ENCODE peak calls at places on chromosomes 12 and 14, in four cellular contexts. One of them, this sample, is unnamed.

GRCh38 chr12:1932264-1932777 is 13.9 kb upstream of the CACNA2D4 start:
- DNase-seq in GM12878: no peak
- DNase-seq in K562: no peak
- DNase-seq in HepG2: no peak
- DNase-seq in this sample: no peak

GRCh38 chr12:111673503-111673902 is 12.3 kb downstream of the BRAP start:
- DNase-seq in GM12878: no peak
- DNase-seq in K562: peak
- DNase-seq in HepG2: peak
- DNase-seq in this sample: no peak

GRCh38 chr12:68614105-68614679 is 3.5 kb downstream of the RAP1B start:
- DNase-seq in GM12878: no peak
- DNase-seq in K562: no peak
- DNase-seq in HepG2: no peak
- DNase-seq in this sample: no peak

GRCh38 chr12:569803-570236 is 93.4 kb downstream of the NINJ2 start:
- DNase-seq in GM12878: no peak
- DNase-seq in K562: peak
- DNase-seq in HepG2: peak
- DNase-seq in this sample: peak

GRCh38 chr12:79927772-79928474 is 7.0 kb downstream of the PPP1R12A start:
- DNase-seq in GM12878: peak
- DNase-seq in K562: peak
- DNase-seq in HepG2: no peak
- DNase-seq in this sample: no peak

GRCh38 chr14:69997849-69998248 is 118.6 kb downstream of the SMOC1 start:
- DNase-seq in GM12878: no peak
- DNase-seq in K562: no peak
- DNase-seq in HepG2: peak
- DNase-seq in this sample: no peak

GRCh38 chr12:25682421-25682820 is 129.3 kb upstream of the LMNTD1 start:
- DNase-seq in GM12878: no peak
- DNase-seq in K562: no peak
- DNase-seq in HepG2: no peak
- DNase-seq in this sample: no peak

GRCh38 chr12:118727967-118728366 is 253.4 kb upstream of the SRRM4 start:
- DNase-seq in GM12878: no peak
- DNase-seq in K562: no peak
- DNase-seq in HepG2: no peak
- DNase-seq in this sample: no peak

GRCh38 chr12:62604856-62605255 is 138.2 kb downstream of the MON2 start:
- DNase-seq in GM12878: no peak
- DNase-seq in K562: peak
- DNase-seq in HepG2: no peak
- DNase-seq in this sample: no peak

GRCh38 chr12:111745201-111745600 is 21.5 kb upstream of the ALDH2 start:
- DNase-seq in GM12878: no peak
- DNase-seq in K562: no peak
- DNase-seq in HepG2: no peak
- DNase-seq in this sample: no peak

GRCh38 chr12:110245278-110245868 is 35.7 kb upstream of the ATP2A2 start:
- DNase-seq in GM12878: no peak
- DNase-seq in K562: peak
- DNase-seq in HepG2: peak
- DNase-seq in this sample: peak

GRCh38 chr14:89185919-89186849 is 230.8 kb downstream of the FOXN3 start:
- DNase-seq in GM12878: no peak
- DNase-seq in K562: peak
- DNase-seq in HepG2: no peak
- DNase-seq in this sample: no peak

GRCh38 chr12:32659908-32660440 is 19.1 kb upstream of the DNM1L start:
- DNase-seq in GM12878: no peak
- DNase-seq in K562: no peak
- DNase-seq in HepG2: no peak
- DNase-seq in this sample: peak

GRCh38 chr12:52356762-52357580 is 10.3 kb downstream of the KRT85 start:
- DNase-seq in GM12878: no peak
- DNase-seq in K562: no peak
- DNase-seq in HepG2: no peak
- DNase-seq in this sample: no peak

GRCh38 chr14:75196064-75196463 is 19.7 kb upstream of the TMED10 start:
- DNase-seq in GM12878: no peak
- DNase-seq in K562: no peak
- DNase-seq in HepG2: no peak
- DNase-seq in this sample: no peak

GRCh38 chr14:76761849-76762616 is 765 bp downstream of the VASH1 start:
- DNase-seq in GM12878: no peak
- DNase-seq in K562: no peak
- DNase-seq in HepG2: no peak
- DNase-seq in this sample: no peak

GRCh38 chr12:93773122-93773871 is 96.1 kb downstream of the CRADD start:
- DNase-seq in GM12878: no peak
- DNase-seq in K562: peak
- DNase-seq in HepG2: no peak
- DNase-seq in this sample: no peak

GRCh38 chr12:25675808-25676207 is 122.7 kb upstream of the LMNTD1 start:
- DNase-seq in GM12878: no peak
- DNase-seq in K562: no peak
- DNase-seq in HepG2: no peak
- DNase-seq in this sample: no peak

GRCh38 chr14:93105362-93105761 is 10.4 kb downstream of the ITPK1 start:
- DNase-seq in GM12878: no peak
- DNase-seq in K562: no peak
- DNase-seq in HepG2: no peak
- DNase-seq in this sample: no peak

GRCh38 chr14:21467620-21468019 is 9.1 kb downstream of the RAB2B start:
- DNase-seq in GM12878: no peak
- DNase-seq in K562: no peak
- DNase-seq in HepG2: no peak
- DNase-seq in this sample: no peak

GRCh38 chr14:102262894-102263462 is 42.0 kb downstream of the MOK start:
- DNase-seq in GM12878: no peak
- DNase-seq in K562: no peak
- DNase-seq in HepG2: peak
- DNase-seq in this sample: no peak

GRCh38 chr12:110733089-110733715 is 9.5 kb downstream of the PPP1CC start:
- DNase-seq in GM12878: no peak
- DNase-seq in K562: no peak
- DNase-seq in HepG2: no peak
- DNase-seq in this sample: no peak

GRCh38 chr12:3304436-3305135 is 186.4 kb upstream of the PRMT8 start:
- DNase-seq in GM12878: no peak
- DNase-seq in K562: no peak
- DNase-seq in HepG2: peak
- DNase-seq in this sample: no peak

GRCh38 chr12:78534311-78534710 is 330.3 kb upstream of the SYT1 start:
- DNase-seq in GM12878: no peak
- DNase-seq in K562: no peak
- DNase-seq in HepG2: no peak
- DNase-seq in this sample: no peak

GRCh38 chr12:55847033-55847432 is 4.3 kb upstream of the MMP19 start:
- DNase-seq in GM12878: no peak
- DNase-seq in K562: no peak
- DNase-seq in HepG2: no peak
- DNase-seq in this sample: no peak

GRCh38 chr14:39025810-39026627 is 77.0 kb downstream of the SEC23A start:
- DNase-seq in GM12878: no peak
- DNase-seq in K562: no peak
- DNase-seq in HepG2: peak
- DNase-seq in this sample: no peak
- TF ChIP-seq HDAC6 in GM12878: no peak
- TF ChIP-seq HDAC6 in K562: no peak
- TF ChIP-seq HDAC6 in HepG2: peak
- TF ChIP-seq HDAC6 in this sample: no peak

GRCh38 chr14:94423465-94424056 is 29.0 kb downstream of the SERPINA11 start:
- DNase-seq in GM12878: peak
- DNase-seq in K562: peak
- DNase-seq in HepG2: peak
- DNase-seq in this sample: peak
- TF ChIP-seq HDAC6 in GM12878: no peak
- TF ChIP-seq HDAC6 in K562: no peak
- TF ChIP-seq HDAC6 in HepG2: no peak
- TF ChIP-seq HDAC6 in this sample: no peak

GRCh38 chr12:31324116-31324844 is 1.7 kb downstream of the SINHCAF start:
- DNase-seq in GM12878: no peak
- DNase-seq in K562: peak
- DNase-seq in HepG2: peak
- DNase-seq in this sample: peak
- TF ChIP-seq HDAC6 in GM12878: no peak
- TF ChIP-seq HDAC6 in K562: no peak
- TF ChIP-seq HDAC6 in HepG2: no peak
- TF ChIP-seq HDAC6 in this sample: no peak

DNA sequence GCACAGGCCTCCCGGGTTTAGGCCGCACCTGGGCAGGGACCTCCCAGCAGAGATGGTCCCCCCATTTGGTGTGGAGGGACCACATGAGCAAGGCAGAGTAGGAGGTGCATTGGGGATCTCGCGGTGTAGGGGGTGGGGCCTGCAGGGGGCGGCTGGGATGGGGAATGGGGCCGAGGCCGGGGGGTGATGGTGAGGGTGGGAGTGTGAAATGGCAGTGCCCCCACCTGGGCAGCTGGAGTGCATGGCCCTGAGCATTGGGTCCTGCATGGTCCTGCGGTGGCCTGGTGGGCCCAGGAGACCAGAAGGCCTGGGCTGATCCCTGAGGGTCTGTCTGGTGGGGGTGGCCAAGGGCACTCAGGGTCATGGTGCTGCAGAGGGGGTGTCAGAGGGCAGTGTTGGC is 111.8 kb downstream of the KIF26A start:
- DNase-seq in GM12878: no peak
- DNase-seq in K562: no peak
- DNase-seq in HepG2: no peak
- DNase-seq in this sample: no peak
- TF ChIP-seq HDAC6 in GM12878: no peak
- TF ChIP-seq HDAC6 in K562: no peak
- TF ChIP-seq HDAC6 in HepG2: no peak
- TF ChIP-seq HDAC6 in this sample: no peak

DNA sequence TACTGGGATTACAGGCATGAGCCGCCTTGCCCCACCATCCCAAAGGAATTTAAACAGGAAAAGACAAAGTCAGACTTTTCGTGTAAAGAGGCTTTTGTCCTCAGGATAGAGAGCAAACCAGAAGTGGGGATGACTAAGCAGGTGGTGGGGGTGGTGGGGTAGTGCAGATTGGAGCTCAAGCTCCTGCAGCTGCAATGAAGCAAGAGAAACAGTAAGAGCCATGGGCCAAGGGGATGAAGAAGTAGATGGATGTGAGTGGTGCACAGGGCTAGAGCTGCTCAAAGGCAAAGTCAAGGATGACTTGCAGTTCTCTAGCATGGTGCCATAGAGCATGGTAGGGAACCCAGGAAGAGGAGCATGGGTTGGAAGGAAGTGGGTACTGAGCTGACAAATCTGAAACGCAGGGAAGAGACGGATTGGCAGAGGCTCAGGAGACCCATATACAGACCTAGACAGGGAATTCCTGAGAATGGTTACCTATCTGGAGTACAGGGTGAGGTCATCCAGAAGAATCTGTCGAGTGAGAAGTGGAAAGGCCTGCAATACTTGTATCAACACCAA is 11.4 kb upstream of the RNF34 start:
- DNase-seq in GM12878: no peak
- DNase-seq in K562: peak
- DNase-seq in HepG2: peak
- DNase-seq in this sample: no peak
- TF ChIP-seq HDAC6 in GM12878: no peak
- TF ChIP-seq HDAC6 in K562: no peak
- TF ChIP-seq HDAC6 in HepG2: no peak
- TF ChIP-seq HDAC6 in this sample: no peak

DNA sequence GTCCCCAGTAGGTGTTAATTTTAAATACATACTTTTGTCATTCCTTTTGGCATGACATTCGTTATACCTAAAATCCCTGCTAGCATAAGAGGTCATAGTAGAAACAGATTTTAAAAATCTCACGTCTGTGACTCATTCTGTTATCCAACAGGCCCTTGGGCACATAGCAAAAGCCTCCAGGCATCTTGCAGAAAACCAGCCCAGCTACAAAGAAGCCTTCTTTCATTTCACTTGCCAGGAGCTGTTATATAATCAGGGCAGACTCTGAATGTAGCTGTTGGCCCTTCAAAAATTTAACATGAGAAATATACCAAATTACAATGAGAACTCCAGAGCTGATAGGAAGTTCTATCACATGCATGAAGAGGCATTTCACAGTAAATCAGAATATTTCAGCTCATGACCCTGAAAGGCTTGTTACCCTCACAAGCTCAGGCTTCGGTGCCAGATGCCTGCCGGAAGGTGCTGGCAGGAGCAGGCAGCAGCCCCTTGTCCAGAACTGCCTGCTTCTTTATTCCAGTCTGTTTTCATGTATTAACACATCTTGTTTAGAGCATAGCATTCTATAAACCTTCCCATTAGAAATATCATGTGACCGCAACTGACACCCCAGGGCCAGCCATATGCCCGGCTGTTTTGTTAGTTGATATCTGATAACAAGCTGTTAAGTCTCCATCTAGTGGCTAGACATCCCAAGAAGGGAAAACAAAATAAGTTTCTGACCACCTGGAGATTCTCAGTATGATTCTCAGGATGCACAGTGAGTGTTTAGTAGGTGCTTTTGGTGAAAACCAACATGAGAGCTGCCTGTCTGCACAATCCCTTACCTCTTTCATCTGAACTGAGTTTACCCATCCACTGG is 17.8 kb downstream of the E2F7 start:
- DNase-seq in GM12878: no peak
- DNase-seq in K562: no peak
- DNase-seq in HepG2: no peak
- DNase-seq in this sample: no peak
- TF ChIP-seq HDAC6 in GM12878: no peak
- TF ChIP-seq HDAC6 in K562: no peak
- TF ChIP-seq HDAC6 in HepG2: no peak
- TF ChIP-seq HDAC6 in this sample: no peak

GRCh38 chr14:58166005-58166983 is 14.3 kb upstream of the ARMH4 start:
- DNase-seq in GM12878: no peak
- DNase-seq in K562: peak
- DNase-seq in HepG2: peak
- DNase-seq in this sample: peak
- TF ChIP-seq HDAC6 in GM12878: no peak
- TF ChIP-seq HDAC6 in K562: no peak
- TF ChIP-seq HDAC6 in HepG2: no peak
- TF ChIP-seq HDAC6 in this sample: no peak

This sample was measured in H1.